ENCODE peak calls at places on chromosomes 16 and 17, in eight cellular contexts. V is T1000, M is substantia nigra, Z is dermis microvascular lymphatic vessel endothelial cell, S is GF-D8, F is EL, E is WTC11, K is endothelial cell. O is an unnamed sample.

GRCh38 chr17:16371742-16372141 is 9.1 kb upstream of the UBB start:
- DNase-seq in Z (peak), V (no peak), F (peak), S (no peak), M (no peak), K (no peak), E (no peak), O (no peak)

GRCh38 chr16:50261707-50262235 is 4.6 kb upstream of the ADCY7 start:
- DNase-seq in Z (no peak), S (no peak), M (no peak), F (no peak), K (no peak), V (no peak), E (no peak), O (no peak)

GRCh38 chr17:2694381-2695242 is 17.0 kb downstream of the CLUH start:
- DNase-seq in V (no peak), Z (no peak), S (no peak), E (peak), K (no peak), M (no peak), F (no peak), O (no peak)

GRCh38 chr17:58233547-58233946 is 4.8 kb upstream of the LPO start:
- DNase-seq in E (no peak), Z (no peak), V (no peak), S (no peak), M (no peak), K (no peak), F (no peak), O (no peak)

GRCh38 chr17:40340880-40341807 is 23.4 kb downstream of the GJD3 start:
- DNase-seq in S (no peak), V (peak), Z (peak), F (peak), K (peak), E (peak), M (peak), O (peak)

GRCh38 chr17:77516902-77517301 is 376.1 kb downstream of the SEC14L1 start:
- DNase-seq in K (no peak), E (no peak), V (peak), Z (peak), M (no peak), S (no peak), F (peak), O (no peak)

GRCh38 chr17:2034806-2035548 is 5.0 kb downstream of the DPH1 start:
- DNase-seq in K (no peak), V (peak), M (no peak), F (peak), Z (no peak), S (no peak), E (no peak), O (no peak)

GRCh38 chr17:21295036-21295952 is 10.8 kb downstream of the MAP2K3 start:
- DNase-seq in E (no peak), K (no peak), V (no peak), S (no peak), Z (no peak), M (no peak), F (no peak), O (no peak)

GRCh38 chr17:53749178-53749577 is 73.5 kb upstream of the KIF2B start:
- DNase-seq in S (no peak), K (no peak), Z (no peak), M (no peak), F (peak), E (no peak), V (peak), O (no peak)

GRCh38 chr17:12107905-12108304 is 87.2 kb downstream of the MAP2K4 start:
- DNase-seq in F (peak), E (no peak), Z (peak), M (no peak), K (no peak), S (no peak), V (no peak), O (no peak)

GRCh38 chr16:73058221-73058615 is 10.3 kb upstream of the ZFHX3 start:
- DNase-seq in K (no peak), M (no peak), V (peak), Z (peak), F (peak), E (no peak), S (no peak), O (no peak)

GRCh38 chr17:20012137-20012536 is 3.0 kb downstream of the SPECC1 start:
- DNase-seq in F (no peak), E (no peak), Z (no peak), V (no peak), K (no peak), M (no peak), S (no peak), O (no peak)

GRCh38 chr17:30082807-30083206 is 33.8 kb upstream of the NSRP1 start:
- DNase-seq in K (no peak), M (no peak), V (no peak), F (no peak), S (no peak), Z (no peak), E (no peak), O (no peak)

GRCh38 chr17:69428252-69428980 is 13.9 kb downstream of the MAP2K6 start:
- DNase-seq in E (no peak), F (no peak), M (no peak), K (no peak), V (no peak), S (no peak), Z (no peak), O (peak)

GRCh38 chr16:11342021-11342855 is 3.0 kb upstream of the RMI2 start:
- DNase-seq in Z (no peak), F (no peak), E (no peak), S (no peak), K (no peak), M (no peak), V (no peak), O (no peak)

GRCh38 chr16:35596467-35596866 is 2137.1 kb downstream of the TP53TG3F start:
- DNase-seq in E (no peak), K (no peak), M (no peak), V (no peak), F (no peak), Z (no peak), S (no peak), O (no peak)

GRCh38 chr17:41340934-41341861 is 9.4 kb downstream of the KRT33A start:
- DNase-seq in F (no peak), V (no peak), M (no peak), E (no peak), Z (no peak), S (no peak), K (no peak), O (no peak)

GRCh38 chr17:28885363-28885762 is 12.2 kb downstream of the FLOT2 start:
- DNase-seq in S (no peak), E (no peak), F (no peak), V (no peak), M (no peak), K (no peak), Z (no peak), O (no peak)

GRCh38 chr17:29257756-29258155 is 11.1 kb downstream of the CRYBA1 start:
- DNase-seq in E (no peak), Z (no peak), F (peak), M (no peak), S (no peak), V (no peak), K (no peak), O (no peak)

GRCh38 chr16:88706288-88706964 is at the start of the genes CTU2 and RNF166:
- DNase-seq in F (peak), E (peak), K (peak), V (peak), Z (peak), M (peak), S (peak), O (peak)

GRCh38 chr17:68658999-68659780 is 58.0 kb upstream of the FAM20A start:
- DNase-seq in F (no peak), K (no peak), E (no peak), M (no peak), V (no peak), S (no peak), Z (no peak), O (no peak)

GRCh38 chr17:3951003-3951402 is 13.2 kb downstream of the ATP2A3 start:
- DNase-seq in V (no peak), M (no peak), S (no peak), E (no peak), K (no peak), F (no peak), Z (no peak), O (no peak)

GRCh38 chr17:80043963-80044362 is 7.5 kb downstream of the CCDC40 start:
- DNase-seq in S (no peak), M (no peak), V (no peak), K (no peak), F (no peak), E (no peak), Z (no peak), O (no peak)

GRCh38 chr16:66713076-66713475 is 16.5 kb upstream of the CMTM4 start:
- DNase-seq in S (no peak), Z (no peak), V (no peak), M (no peak), F (no peak), K (no peak), E (no peak), O (no peak)

GRCh38 chr16:20372696-20373095 is 20.2 kb upstream of the UMOD start:
- DNase-seq in F (no peak), S (no peak), V (no peak), M (no peak), E (no peak), Z (no peak), K (no peak), O (no peak)

GRCh38 chr16:27174007-27174406 is 29.3 kb upstream of the KDM8 start:
- DNase-seq in Z (peak), S (peak), E (no peak), M (no peak), F (no peak), V (no peak), K (no peak), O (no peak)

GRCh38 chr16:2238396-2239230 is 2.4 kb downstream of the DNASE1L2 start:
- DNase-seq in K (no peak), F (no peak), M (no peak), Z (no peak), E (peak), S (no peak), V (no peak), O (no peak)